ENCODE peak calls at places on chromosomes 12 and 14, in four cellular contexts. B is esophagus muscularis mucosa, P is Peyer's patch, Q is K562. E is an unnamed sample.

GRCh38 chr12:2752676-2753371 is 41.9 kb upstream of the FKBP4 start:
- DNase-seq in P (peak; percentile 69), B (peak; percentile 92), Q (peak; percentile 63), E (peak; percentile 89)

GRCh38 chr12:62631531-62632520 is 165.2 kb downstream of the MON2 start:
- DNase-seq in P (peak; percentile 72), B (peak; percentile 92), Q (no peak), E (no peak)

GRCh38 chr14:29925736-29926135 is 1.9 kb downstream of the PRKD1 start:
- DNase-seq in P (no peak), Q (no peak), B (no peak), E (no peak)

GRCh38 chr12:24152270-24152669 is 202.8 kb upstream of the SOX5 start:
- DNase-seq in B (no peak), Q (peak; percentile 15), P (no peak), E (no peak)

GRCh38 chr12:25852792-25853191 is 105.7 kb upstream of the RASSF8 start:
- DNase-seq in P (no peak), Q (no peak), B (no peak), E (no peak)

GRCh38 chr12:102064476-102064875 is 2.7 kb upstream of the WASHC3 start:
- DNase-seq in P (no peak), B (no peak), Q (no peak), E (no peak)

GRCh38 chr14:38716871-38717270 is 386.2 kb downstream of the SEC23A start:
- DNase-seq in B (no peak), P (no peak), Q (no peak), E (no peak)

GRCh38 chr12:67137256-67137655 is 131.9 kb upstream of the CAND1 start:
- DNase-seq in B (no peak), P (no peak), Q (no peak), E (no peak)

GRCh38 chr14:105622329-105622955 is 96.1 kb downstream of the TMEM121 start:
- DNase-seq in B (no peak), P (no peak), Q (no peak), E (no peak)

GRCh38 chr12:49367381-49368239 is at the start of gene SPATS2:
- DNase-seq in B (peak; percentile 98), Q (no peak), P (peak; percentile 97), E (peak; percentile 99)

GRCh38 chr14:22535126-22535525 is 53.9 kb downstream of the DAD1 start:
- DNase-seq in Q (no peak), B (no peak), P (no peak), E (no peak)

GRCh38 chr14:93231129-93231979 is 24.3 kb downstream of the UBR7 start:
- DNase-seq in B (no peak), P (no peak), Q (no peak), E (peak; percentile 27)

GRCh38 chr12:40583743-40584142 is 108.5 kb upstream of the CNTN1 start:
- DNase-seq in P (no peak), Q (no peak), B (no peak), E (no peak)

GRCh38 chr14:29752221-29752923 is 175.3 kb downstream of the PRKD1 start:
- DNase-seq in P (no peak), B (no peak), Q (no peak), E (no peak)

GRCh38 chr12:100572184-100572583 is 1.3 kb upstream of the GAS2L3 start:
- DNase-seq in B (no peak), Q (no peak), P (no peak), E (no peak)

DNA sequence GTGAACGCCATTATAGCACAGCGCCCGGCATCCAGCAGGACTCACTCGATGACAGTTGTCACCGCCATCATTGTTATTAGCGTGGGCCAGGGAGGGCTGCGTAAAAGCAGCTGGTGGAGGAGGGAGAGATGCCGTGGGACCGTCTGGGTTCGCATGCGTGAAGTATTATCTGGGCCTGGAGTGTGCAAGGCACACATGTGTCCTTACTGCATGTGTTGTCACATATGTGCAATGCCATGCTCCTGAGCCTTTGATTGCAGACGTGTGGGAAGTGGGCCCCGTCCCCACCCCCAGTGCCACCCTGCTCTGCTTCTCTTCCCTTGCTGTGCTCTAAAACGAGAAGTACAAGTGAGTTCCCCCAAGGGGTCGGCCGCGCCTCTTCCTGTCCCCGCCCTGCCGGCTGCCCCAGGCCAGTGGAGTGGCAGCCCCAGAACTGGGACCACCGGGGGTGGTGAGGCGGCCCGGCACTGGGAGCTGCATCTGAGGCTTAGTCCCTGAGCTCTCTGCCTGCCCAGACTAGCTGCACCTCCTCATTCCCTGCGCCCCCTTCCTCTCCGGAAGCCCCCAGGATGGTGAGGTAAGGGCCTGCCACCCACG is at the start of gene PTPN6:
- DNase-seq in B (no peak), P (peak; percentile 90), Q (no peak), E (no peak)
- H3K4me1 ChIP-seq in B (peaks cover 17% of the 10 kb centered on the region), P (peaks cover 33% of the 10 kb centered on the region), Q (peaks cover 58% of the 10 kb centered on the region), E (no peaks in the 10 kb centered on the region)

DNA sequence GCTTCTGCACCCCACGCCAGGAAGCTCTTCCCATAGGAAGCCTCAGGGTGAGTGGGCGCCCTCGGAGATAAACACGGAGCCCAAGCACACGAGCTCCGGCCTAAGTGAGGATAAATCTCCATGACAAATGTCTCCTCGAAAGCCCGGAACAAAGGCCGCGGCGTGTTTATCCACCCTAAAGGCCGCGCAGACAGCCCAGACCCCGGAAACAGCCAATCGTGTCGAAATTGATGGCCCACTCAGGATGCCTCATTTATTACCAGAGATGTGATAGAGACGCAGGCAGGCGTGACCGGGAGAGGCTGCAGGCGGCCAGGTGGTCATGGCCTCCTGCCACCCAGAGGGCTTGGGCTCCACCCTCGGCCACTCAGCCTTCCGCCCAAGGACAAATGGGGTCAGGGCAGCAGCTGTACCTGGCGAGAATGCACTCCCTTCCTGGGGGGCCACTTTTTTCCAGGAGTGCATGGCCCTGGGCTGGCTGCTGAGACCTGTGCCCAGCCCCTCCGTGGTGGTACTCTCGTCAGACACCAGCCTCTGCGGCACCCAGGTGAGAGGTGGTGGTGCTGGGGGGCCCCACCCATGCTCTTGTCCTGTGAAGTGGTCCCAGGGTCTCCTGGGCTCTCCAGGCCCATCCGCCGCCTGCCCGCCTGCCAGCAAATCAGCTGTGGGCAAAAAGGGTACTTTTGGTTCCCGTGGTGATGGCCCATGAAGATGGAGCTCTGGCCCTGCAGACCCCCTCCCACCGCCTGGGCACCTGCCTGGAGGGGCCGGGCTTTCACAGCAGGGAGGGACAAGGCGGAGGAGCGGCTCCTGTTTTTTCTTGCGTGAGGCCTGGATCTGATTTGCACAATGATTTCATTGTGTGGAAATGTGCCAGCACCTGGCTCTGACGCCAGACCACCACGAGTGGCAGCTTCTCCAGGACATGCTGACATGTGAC is 211.5 kb upstream of the C14orf180 start:
- DNase-seq in B (no peak), Q (no peak), P (no peak), E (no peak)
- H3K27me3 ChIP-seq in B (peaks cover 64% of the 10 kb centered on the region), Q (no peaks in the 10 kb centered on the region), P (no peaks in the 10 kb centered on the region), E (no peaks in the 10 kb centered on the region)

GRCh38 chr12:122063691-122064033 is 14.9 kb upstream of the MLXIP start:
- DNase-seq in B (no peak), P (no peak), Q (peak; percentile 40), E (peak; percentile 25)
- H3K4me3 ChIP-seq in B (no peak overlapping the region), P (no peak overlapping the region), Q (peak overlapping the region; percentile 14), E (no peak overlapping the region)

DNA sequence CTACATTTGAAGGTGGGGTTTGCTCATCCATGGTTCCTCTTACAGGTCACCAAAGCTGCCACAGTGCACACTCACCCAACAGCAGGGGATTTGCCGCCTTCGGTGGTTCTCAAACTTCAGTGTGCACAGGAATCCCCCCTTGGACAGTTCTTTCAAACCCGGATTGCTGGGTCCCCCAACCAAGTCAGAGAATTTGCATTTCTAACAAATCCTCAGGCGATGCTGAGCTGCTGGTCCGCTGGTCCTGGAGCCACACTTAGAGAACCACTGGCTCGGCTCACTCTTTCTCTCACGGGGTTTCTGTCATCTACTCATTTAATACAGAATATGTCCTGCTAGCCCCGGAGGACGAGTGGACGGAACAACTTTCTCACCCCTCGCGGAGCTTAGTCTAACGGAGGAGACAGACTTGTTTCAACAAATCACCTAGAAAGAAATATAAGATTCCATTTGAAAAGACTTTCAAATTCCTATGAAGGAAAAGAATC is 24.1 kb upstream of the ZFP36L1 start:
- DNase-seq in P (no peak), B (no peak), Q (no peak), E (no peak)
- H3K4me1 ChIP-seq in P (peaks cover 41% of the 10 kb centered on the region), B (peaks cover 81% of the 10 kb centered on the region), Q (peaks cover 46% of the 10 kb centered on the region), E (peaks cover 23% of the 10 kb centered on the region)

GRCh38 chr12:4819654-4820053 is 90.1 kb upstream of the KCNA1 start:
- DNase-seq in Q (no peak), B (no peak), P (no peak), E (no peak)

GRCh38 chr12:4816776-4817530 is 92.8 kb upstream of the KCNA1 start:
- DNase-seq in B (no peak), Q (no peak), P (no peak), E (no peak)

GRCh38 chr12:4821000-4821399 is 88.7 kb upstream of the KCNA1 start:
- DNase-seq in Q (no peak), B (no peak), P (no peak), E (no peak)

GRCh38 chr12:4814485-4814884 is 94.3 kb downstream of the GALNT8 start:
- DNase-seq in P (no peak), B (no peak), Q (no peak), E (no peak)

GRCh38 chr12:4817813-4818212 is 91.9 kb upstream of the KCNA1 start:
- DNase-seq in P (no peak), B (no peak), Q (no peak), E (no peak)
- H3K27me3 ChIP-seq in P (no peaks in the 10 kb centered on the region), B (peaks cover 20% of the 10 kb centered on the region), Q (no peaks in the 10 kb centered on the region), E (peaks cover 14% of the 10 kb centered on the region)

GRCh38 chr12:16610006-16610520 is 4.1 kb upstream of the LMO3 start:
- DNase-seq in P (no peak), B (no peak), Q (no peak), E (no peak)
- H3K4me3 ChIP-seq in P (no peak overlapping the region), B (peak overlapping the region; percentile 63), Q (no peak overlapping the region), E (no peak overlapping the region)

GRCh38 chr14:61531741-61532505 is 163.4 kb upstream of the HIF1A start:
- DNase-seq in B (no peak), P (no peak), Q (no peak), E (no peak)
- H3K4me1 ChIP-seq in B (peaks cover 15% of the 10 kb centered on the region), P (peaks cover 7% of the 10 kb centered on the region), Q (no peaks in the 10 kb centered on the region), E (no peaks in the 10 kb centered on the region)

E was measured in HAP-1.